ENCODE peak calls at places on chromosomes 12 and 14, in six cellular contexts. One of them, this sample, is unnamed.

GRCh38 chr12:55755246-55755645 is 12.3 kb downstream of the GDF11 start:
- DNase-seq in osteocyte: no peak
- DNase-seq in GM04504: no peak
- DNase-seq in skeletal muscle cell: no peak
- DNase-seq in activated CD8-positive, alpha-beta T cell treated with anti-CD3 and anti-CD28 coated beads for 36 hours: no peak
- DNase-seq in HepG2: no peak
- DNase-seq in this sample: no peak

GRCh38 chr14:54354096-54354495 is 42.7 kb upstream of the CDKN3 start:
- DNase-seq in skeletal muscle cell: no peak
- DNase-seq in osteocyte: peak; percentile 8
- DNase-seq in activated CD8-positive, alpha-beta T cell treated with anti-CD3 and anti-CD28 coated beads for 36 hours: no peak
- DNase-seq in HepG2: peak; percentile 99
- DNase-seq in GM04504: no peak
- DNase-seq in this sample: no peak

GRCh38 chr12:111443586-111443985 is 37.9 kb downstream of the SH2B3 start:
- DNase-seq in GM04504: no peak
- DNase-seq in skeletal muscle cell: no peak
- DNase-seq in activated CD8-positive, alpha-beta T cell treated with anti-CD3 and anti-CD28 coated beads for 36 hours: peak; percentile 81
- DNase-seq in HepG2: no peak
- DNase-seq in osteocyte: no peak
- DNase-seq in this sample: no peak

GRCh38 chr12:49518914-49519573 is 19.8 kb upstream of the KCNH3 start:
- DNase-seq in activated CD8-positive, alpha-beta T cell treated with anti-CD3 and anti-CD28 coated beads for 36 hours: no peak
- DNase-seq in HepG2: no peak
- DNase-seq in GM04504: no peak
- DNase-seq in osteocyte: no peak
- DNase-seq in skeletal muscle cell: no peak
- DNase-seq in this sample: no peak

GRCh38 chr14:34363733-34364134 is 98.3 kb downstream of the SPTSSA start:
- DNase-seq in skeletal muscle cell: no peak
- DNase-seq in GM04504: no peak
- DNase-seq in activated CD8-positive, alpha-beta T cell treated with anti-CD3 and anti-CD28 coated beads for 36 hours: no peak
- DNase-seq in osteocyte: no peak
- DNase-seq in HepG2: no peak
- DNase-seq in this sample: no peak

GRCh38 chr14:22158560-22158959 is 430.5 kb downstream of the DAD1 start:
- DNase-seq in activated CD8-positive, alpha-beta T cell treated with anti-CD3 and anti-CD28 coated beads for 36 hours: no peak
- DNase-seq in osteocyte: no peak
- DNase-seq in skeletal muscle cell: no peak
- DNase-seq in GM04504: no peak
- DNase-seq in HepG2: no peak
- DNase-seq in this sample: no peak

GRCh38 chr14:36505193-36505815 is 14.7 kb downstream of the NKX2-1 start:
- DNase-seq in GM04504: no peak
- DNase-seq in osteocyte: no peak
- DNase-seq in activated CD8-positive, alpha-beta T cell treated with anti-CD3 and anti-CD28 coated beads for 36 hours: no peak
- DNase-seq in skeletal muscle cell: no peak
- DNase-seq in HepG2: no peak
- DNase-seq in this sample: no peak

GRCh38 chr12:53324113-53324778 is 2.8 kb upstream of the AAAS start:
- DNase-seq in activated CD8-positive, alpha-beta T cell treated with anti-CD3 and anti-CD28 coated beads for 36 hours: peak; percentile 77
- DNase-seq in GM04504: no peak
- DNase-seq in HepG2: no peak
- DNase-seq in skeletal muscle cell: no peak
- DNase-seq in osteocyte: no peak
- DNase-seq in this sample: no peak

GRCh38 chr12:117402363-117402762 is 40.9 kb upstream of the NOS1 start:
- DNase-seq in HepG2: peak; percentile 3
- DNase-seq in osteocyte: no peak
- DNase-seq in skeletal muscle cell: no peak
- DNase-seq in activated CD8-positive, alpha-beta T cell treated with anti-CD3 and anti-CD28 coated beads for 36 hours: no peak
- DNase-seq in GM04504: no peak
- DNase-seq in this sample: no peak

GRCh38 chr12:105474672-105475071 is 144.2 kb downstream of the C12orf75 start:
- DNase-seq in GM04504: no peak
- DNase-seq in HepG2: no peak
- DNase-seq in activated CD8-positive, alpha-beta T cell treated with anti-CD3 and anti-CD28 coated beads for 36 hours: no peak
- DNase-seq in osteocyte: peak; percentile 46
- DNase-seq in skeletal muscle cell: no peak
- DNase-seq in this sample: no peak

GRCh38 chr12:98211914-98212695 is 303.3 kb upstream of the TMPO start:
- DNase-seq in skeletal muscle cell: no peak
- DNase-seq in GM04504: no peak
- DNase-seq in activated CD8-positive, alpha-beta T cell treated with anti-CD3 and anti-CD28 coated beads for 36 hours: no peak
- DNase-seq in osteocyte: no peak
- DNase-seq in HepG2: no peak
- DNase-seq in this sample: peak; percentile 49

GRCh38 chr14:90405755-90406154 is 8.9 kb downstream of the CALM1 start:
- DNase-seq in osteocyte: no peak
- DNase-seq in HepG2: no peak
- DNase-seq in skeletal muscle cell: no peak
- DNase-seq in GM04504: no peak
- DNase-seq in activated CD8-positive, alpha-beta T cell treated with anti-CD3 and anti-CD28 coated beads for 36 hours: no peak
- DNase-seq in this sample: no peak

GRCh38 chr14:77181603-77182437 is at the start of gene TMEM63C:
- DNase-seq in HepG2: peak; percentile 29
- DNase-seq in GM04504: no peak
- DNase-seq in osteocyte: peak; percentile 79
- DNase-seq in skeletal muscle cell: no peak
- DNase-seq in activated CD8-positive, alpha-beta T cell treated with anti-CD3 and anti-CD28 coated beads for 36 hours: peak; percentile 85
- DNase-seq in this sample: no peak

GRCh38 chr14:90624732-90625444 is 191.3 kb downstream of the TTC7B start:
- DNase-seq in skeletal muscle cell: no peak
- DNase-seq in GM04504: no peak
- DNase-seq in activated CD8-positive, alpha-beta T cell treated with anti-CD3 and anti-CD28 coated beads for 36 hours: no peak
- DNase-seq in osteocyte: no peak
- DNase-seq in HepG2: peak; percentile 53
- DNase-seq in this sample: no peak

GRCh38 chr12:49121047-49121696 is 10.0 kb downstream of the TUBA1B start:
- DNase-seq in skeletal muscle cell: peak; percentile 18
- DNase-seq in GM04504: peak; percentile 55
- DNase-seq in HepG2: peak; percentile 79
- DNase-seq in osteocyte: no peak
- DNase-seq in activated CD8-positive, alpha-beta T cell treated with anti-CD3 and anti-CD28 coated beads for 36 hours: no peak
- DNase-seq in this sample: no peak

GRCh38 chr12:123989168-123989567 is 16.2 kb downstream of the ZNF664 start:
- DNase-seq in GM04504: no peak
- DNase-seq in skeletal muscle cell: no peak
- DNase-seq in activated CD8-positive, alpha-beta T cell treated with anti-CD3 and anti-CD28 coated beads for 36 hours: no peak
- DNase-seq in HepG2: no peak
- DNase-seq in osteocyte: no peak
- DNase-seq in this sample: no peak

GRCh38 chr12:85725991-85726390 is 110.2 kb downstream of the RASSF9 start:
- DNase-seq in activated CD8-positive, alpha-beta T cell treated with anti-CD3 and anti-CD28 coated beads for 36 hours: no peak
- DNase-seq in osteocyte: no peak
- DNase-seq in GM04504: no peak
- DNase-seq in skeletal muscle cell: no peak
- DNase-seq in HepG2: no peak
- DNase-seq in this sample: no peak

GRCh38 chr14:103721334-103722120 is 5.9 kb downstream of the ZFYVE21 start:
- DNase-seq in HepG2: no peak
- DNase-seq in GM04504: no peak
- DNase-seq in osteocyte: no peak
- DNase-seq in skeletal muscle cell: no peak
- DNase-seq in activated CD8-positive, alpha-beta T cell treated with anti-CD3 and anti-CD28 coated beads for 36 hours: peak; percentile 18
- DNase-seq in this sample: no peak

GRCh38 chr12:71475280-71475679 is 35.7 kb downstream of the LGR5 start:
- DNase-seq in activated CD8-positive, alpha-beta T cell treated with anti-CD3 and anti-CD28 coated beads for 36 hours: no peak
- DNase-seq in skeletal muscle cell: peak; percentile 64
- DNase-seq in GM04504: peak; percentile 26
- DNase-seq in osteocyte: no peak
- DNase-seq in HepG2: no peak
- DNase-seq in this sample: no peak

GRCh38 chr14:104276435-104276834 is 138.0 kb downstream of the KIF26A start:
- DNase-seq in skeletal muscle cell: no peak
- DNase-seq in osteocyte: peak; percentile 13
- DNase-seq in activated CD8-positive, alpha-beta T cell treated with anti-CD3 and anti-CD28 coated beads for 36 hours: no peak
- DNase-seq in GM04504: no peak
- DNase-seq in HepG2: no peak
- DNase-seq in this sample: no peak

GRCh38 chr14:37565550-37565949 is 29.5 kb downstream of the FOXA1 start:
- DNase-seq in osteocyte: no peak
- DNase-seq in GM04504: no peak
- DNase-seq in skeletal muscle cell: no peak
- DNase-seq in HepG2: peak; percentile 70
- DNase-seq in activated CD8-positive, alpha-beta T cell treated with anti-CD3 and anti-CD28 coated beads for 36 hours: no peak
- DNase-seq in this sample: no peak

GRCh38 chr14:30541318-30541717 is 17.6 kb upstream of the G2E3 start:
- DNase-seq in HepG2: no peak
- DNase-seq in activated CD8-positive, alpha-beta T cell treated with anti-CD3 and anti-CD28 coated beads for 36 hours: no peak
- DNase-seq in skeletal muscle cell: no peak
- DNase-seq in GM04504: no peak
- DNase-seq in osteocyte: no peak
- DNase-seq in this sample: no peak

GRCh38 chr12:121626853-121627623 is 708 bp downstream of the ORAI1 start:
- DNase-seq in HepG2: peak; percentile 44
- DNase-seq in activated CD8-positive, alpha-beta T cell treated with anti-CD3 and anti-CD28 coated beads for 36 hours: peak; percentile 96
- DNase-seq in GM04504: peak; percentile 42
- DNase-seq in skeletal muscle cell: peak; percentile 15
- DNase-seq in osteocyte: peak; percentile 88
- DNase-seq in this sample: no peak

GRCh38 chr14:63493246-63493645 is 49.9 kb downstream of the PPP2R5E start:
- DNase-seq in GM04504: no peak
- DNase-seq in activated CD8-positive, alpha-beta T cell treated with anti-CD3 and anti-CD28 coated beads for 36 hours: no peak
- DNase-seq in osteocyte: no peak
- DNase-seq in HepG2: no peak
- DNase-seq in skeletal muscle cell: no peak
- DNase-seq in this sample: no peak

GRCh38 chr14:72291908-72292688 is 359.9 kb downstream of the RGS6 start:
- DNase-seq in HepG2: peak; percentile 24
- DNase-seq in GM04504: peak; percentile 9
- DNase-seq in osteocyte: no peak
- DNase-seq in activated CD8-positive, alpha-beta T cell treated with anti-CD3 and anti-CD28 coated beads for 36 hours: peak; percentile 23
- DNase-seq in skeletal muscle cell: peak; percentile 8
- DNase-seq in this sample: peak; percentile 14

GRCh38 chr14:76772300-76773187 is 11.3 kb downstream of the VASH1 start:
- DNase-seq in GM04504: no peak
- DNase-seq in skeletal muscle cell: peak; percentile 60
- DNase-seq in HepG2: no peak
- DNase-seq in osteocyte: no peak
- DNase-seq in activated CD8-positive, alpha-beta T cell treated with anti-CD3 and anti-CD28 coated beads for 36 hours: no peak
- DNase-seq in this sample: no peak

GRCh38 chr14:71142375-71143038 is 235.2 kb downstream of the PCNX1 start:
- DNase-seq in skeletal muscle cell: peak; percentile 87
- DNase-seq in GM04504: peak; percentile 78
- DNase-seq in activated CD8-positive, alpha-beta T cell treated with anti-CD3 and anti-CD28 coated beads for 36 hours: peak; percentile 60
- DNase-seq in osteocyte: no peak
- DNase-seq in HepG2: no peak
- DNase-seq in this sample: peak; percentile 72

GRCh38 chr12:74446466-74446865 is 91.2 kb upstream of the ATXN7L3B start:
- DNase-seq in GM04504: no peak
- DNase-seq in osteocyte: no peak
- DNase-seq in activated CD8-positive, alpha-beta T cell treated with anti-CD3 and anti-CD28 coated beads for 36 hours: no peak
- DNase-seq in HepG2: peak; percentile 2
- DNase-seq in skeletal muscle cell: no peak
- DNase-seq in this sample: no peak

GRCh38 chr12:19757317-19757877 is 318.1 kb downstream of the AEBP2 start:
- DNase-seq in osteocyte: no peak
- DNase-seq in activated CD8-positive, alpha-beta T cell treated with anti-CD3 and anti-CD28 coated beads for 36 hours: no peak
- DNase-seq in skeletal muscle cell: no peak
- DNase-seq in GM04504: peak; percentile 25
- DNase-seq in HepG2: no peak
- DNase-seq in this sample: no peak

GRCh38 chr12:51687142-51687935 is 96.3 kb downstream of the SCN8A start:
- DNase-seq in skeletal muscle cell: peak; percentile 85
- DNase-seq in osteocyte: no peak
- DNase-seq in activated CD8-positive, alpha-beta T cell treated with anti-CD3 and anti-CD28 coated beads for 36 hours: no peak
- DNase-seq in HepG2: no peak
- DNase-seq in GM04504: peak; percentile 62
- DNase-seq in this sample: no peak

GRCh38 chr12:89349814-89350213 is 2.5 kb downstream of the DUSP6 start:
- DNase-seq in HepG2: no peak
- DNase-seq in osteocyte: no peak
- DNase-seq in activated CD8-positive, alpha-beta T cell treated with anti-CD3 and anti-CD28 coated beads for 36 hours: no peak
- DNase-seq in GM04504: peak; percentile 51
- DNase-seq in skeletal muscle cell: no peak
- DNase-seq in this sample: no peak

GRCh38 chr12:12684375-12685106 is 11.4 kb downstream of the GPR19 start:
- DNase-seq in activated CD8-positive, alpha-beta T cell treated with anti-CD3 and anti-CD28 coated beads for 36 hours: peak; percentile 52
- DNase-seq in osteocyte: no peak
- DNase-seq in GM04504: no peak
- DNase-seq in HepG2: peak; percentile 13
- DNase-seq in skeletal muscle cell: no peak
- DNase-seq in this sample: no peak

GRCh38 chr14:22900088-22900799 is 17.2 kb downstream of the REM2 start:
- DNase-seq in GM04504: peak; percentile 52
- DNase-seq in skeletal muscle cell: no peak
- DNase-seq in osteocyte: no peak
- DNase-seq in HepG2: peak; percentile 83
- DNase-seq in activated CD8-positive, alpha-beta T cell treated with anti-CD3 and anti-CD28 coated beads for 36 hours: peak; percentile 66
- DNase-seq in this sample: peak; percentile 54

GRCh38 chr12:41967668-41968649 is 176.7 kb downstream of the GXYLT1 start:
- DNase-seq in GM04504: no peak
- DNase-seq in osteocyte: no peak
- DNase-seq in skeletal muscle cell: no peak
- DNase-seq in activated CD8-positive, alpha-beta T cell treated with anti-CD3 and anti-CD28 coated beads for 36 hours: no peak
- DNase-seq in HepG2: no peak
- DNase-seq in this sample: no peak

This sample was measured in HS-27A.